ENCODE peak calls at places on chromosomes 6 and 20, in eight cellular contexts. N is colonic mucosa, X is uterus, Y is OCI-LY7, E is IMR-90, Q is Caco-2, O is left ventricle myocardium inferior, P is tibial artery. S is an unnamed sample.

GRCh38 chr6:159082039-159082815 is 37.4 kb upstream of the TAGAP start:
- DNase-seq in N (no peak), X (no peak), Y (no peak), E (no peak), Q (no peak), O (no peak), P (no peak), S (no peak)

GRCh38 chr6:42889815-42890214 is 10.4 kb downstream of the RPL7L1 start:
- DNase-seq in N (no peak), X (no peak), Y (peak; percentile 23), E (no peak), Q (no peak), O (no peak), P (no peak), S (no peak)

GRCh38 chr6:80388515-80388914 is 282.0 kb downstream of the BCKDHB start:
- DNase-seq in N (no peak), X (no peak), Y (no peak), E (no peak), Q (no peak), O (no peak), P (no peak), S (no peak)

GRCh38 chr6:35522660-35523658 is 10.3 kb upstream of the TULP1 start:
- DNase-seq in N (peak; percentile 76), X (peak; percentile 76), Y (peak; percentile 72), E (peak; percentile 50), Q (peak; percentile 71), O (peak; percentile 62), P (peak; percentile 61), S (peak; percentile 54)

GRCh38 chr6:117498159-117498558 is 15.7 kb downstream of the DCBLD1 start:
- DNase-seq in N (no peak), X (no peak), Y (no peak), E (peak; percentile 87), Q (no peak), O (no peak), P (no peak), S (no peak)

GRCh38 chr6:3318226-3318625 is 59.5 kb downstream of the PSMG4 start:
- DNase-seq in N (no peak), X (peak; percentile 3), Y (no peak), E (no peak), Q (no peak), O (no peak), P (no peak), S (no peak)

GRCh38 chr20:38635721-38636285 is 34.2 kb downstream of the ARHGAP40 start:
- DNase-seq in N (no peak), X (no peak), Y (peak; percentile 31), E (peak; percentile 32), Q (no peak), O (no peak), P (no peak), S (no peak)

GRCh38 chr20:50366270-50367103 is 143.7 kb upstream of the PTPN1 start:
- DNase-seq in N (peak; percentile 93), X (peak; percentile 61), Y (no peak), E (peak; percentile 75), Q (peak; percentile 93), O (no peak), P (peak; percentile 60), S (peak; percentile 62)

GRCh38 chr20:38216736-38217595 is 43.6 kb downstream of the KIAA1755 start:
- DNase-seq in N (no peak), X (no peak), Y (no peak), E (no peak), Q (no peak), O (no peak), P (no peak), S (no peak)

GRCh38 chr20:11117808-11118528 is 444.2 kb upstream of the JAG1 start:
- DNase-seq in N (no peak), X (no peak), Y (no peak), E (peak; percentile 93), Q (no peak), O (no peak), P (no peak), S (no peak)

GRCh38 chr20:32484221-32485125 is 100.7 kb downstream of the NOL4L start:
- DNase-seq in N (peak; percentile 71), X (peak; percentile 60), Y (peak; percentile 25), E (no peak), Q (peak; percentile 73), O (peak; percentile 36), P (peak; percentile 49), S (no peak)

GRCh38 chr6:38345586-38345985 is 294.1 kb downstream of the BTBD9 start:
- DNase-seq in N (no peak), X (no peak), Y (no peak), E (no peak), Q (no peak), O (no peak), P (no peak), S (no peak)

DNA sequence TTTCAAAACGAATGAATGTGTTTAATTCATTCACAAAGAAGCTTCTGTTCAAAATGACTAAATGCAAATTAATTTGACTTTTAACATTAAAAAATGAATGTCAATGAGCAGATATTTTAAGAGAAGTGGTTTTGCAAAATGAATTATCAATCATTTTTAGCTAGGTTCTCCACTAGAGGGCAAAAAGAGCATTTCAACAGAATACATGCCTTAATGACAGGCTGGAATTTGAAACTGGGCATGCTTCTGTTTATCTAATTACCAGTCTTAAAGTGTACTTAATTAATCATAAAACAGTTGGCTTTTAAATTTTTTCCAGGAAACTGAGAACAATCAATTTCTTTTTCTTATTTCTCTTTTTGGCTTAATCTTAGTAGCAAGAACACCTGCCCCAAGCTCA is 63.8 kb upstream of the TINAG start:
- DNase-seq in N (no peak), X (no peak), Y (peak; percentile 11), E (peak; percentile 24), Q (no peak), O (no peak), P (no peak), S (no peak)
- TF ChIP-seq CTCF in N (peak; percentile 37), X (no peak), Y (peak; percentile 75), E (peak; percentile 53), Q (peak; percentile 62), O (peak; percentile 56), P (peak; percentile 41), S (peak; percentile 60)

DNA sequence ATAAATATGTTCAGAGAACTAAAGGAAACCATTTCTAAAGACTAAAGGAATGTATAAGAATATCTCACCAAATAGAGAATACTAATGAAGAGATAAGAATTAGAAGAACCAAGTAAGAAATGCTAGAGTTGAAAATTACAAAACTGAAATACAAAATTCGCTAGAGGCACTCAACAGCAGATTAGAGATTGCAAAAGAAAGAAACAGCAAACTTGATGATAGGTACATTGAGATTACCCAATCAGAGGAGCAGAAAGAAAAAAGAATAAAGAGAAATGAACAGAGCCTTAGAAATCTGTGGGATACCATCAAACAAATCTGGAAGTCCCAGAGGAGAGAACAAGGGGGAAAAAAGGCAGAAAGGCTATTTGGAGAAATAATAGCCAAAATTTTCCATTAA is 6.3 kb upstream of the PDCD2 start:
- DNase-seq in N (no peak), X (no peak), Y (no peak), E (no peak), Q (no peak), O (no peak), P (no peak), S (no peak)
- H3K9me3 ChIP-seq in N (no peaks in the 10 kb centered on the region), X (no peaks in the 10 kb centered on the region), Y (peaks cover 20% of the 10 kb centered on the region), E (peaks cover 1% of the 10 kb centered on the region), Q (peaks cover 22% of the 10 kb centered on the region), O (peaks cover 16% of the 10 kb centered on the region), P (peaks cover 10% of the 10 kb centered on the region), S (no peaks in the 10 kb centered on the region)

DNA sequence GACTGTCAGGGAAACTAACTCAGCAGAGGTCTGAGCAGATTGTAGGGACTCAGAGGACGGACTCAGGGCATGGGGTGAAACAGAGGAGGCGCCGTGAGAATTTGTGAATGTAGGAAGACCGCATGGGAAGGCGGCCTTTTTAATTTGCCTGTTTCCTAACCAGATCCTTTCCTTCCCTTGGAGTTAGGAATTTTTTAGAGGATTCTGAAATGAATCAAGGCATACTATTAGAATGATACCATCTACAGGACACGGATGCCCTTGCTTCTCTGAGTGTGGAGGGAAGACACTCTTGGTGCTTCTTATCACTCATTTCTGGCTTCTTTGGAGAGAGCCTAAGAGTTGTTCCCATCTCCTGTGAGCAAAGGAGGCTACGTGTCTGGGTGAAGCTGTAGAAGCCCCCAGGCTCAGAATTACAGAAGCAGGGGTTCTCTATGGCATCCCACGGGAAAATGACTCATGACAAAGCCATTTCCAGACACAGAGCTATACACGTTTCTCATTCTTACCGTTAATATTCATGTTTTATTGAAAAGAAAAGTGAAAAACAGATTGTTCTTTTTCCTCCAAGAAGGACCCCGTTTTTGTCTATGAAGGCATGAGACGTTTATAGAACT is 148.5 kb downstream of the EDN3 start:
- DNase-seq in N (no peak), X (no peak), Y (no peak), E (no peak), Q (no peak), O (no peak), P (no peak), S (no peak)
- H3K36me3 ChIP-seq in N (no peaks in the 10 kb centered on the region), X (no peaks in the 10 kb centered on the region), Y (no peaks in the 10 kb centered on the region), E (no peaks in the 10 kb centered on the region), Q (no peaks in the 10 kb centered on the region), O (no peaks in the 10 kb centered on the region), P (no peaks in the 10 kb centered on the region), S (no peaks in the 10 kb centered on the region)

DNA sequence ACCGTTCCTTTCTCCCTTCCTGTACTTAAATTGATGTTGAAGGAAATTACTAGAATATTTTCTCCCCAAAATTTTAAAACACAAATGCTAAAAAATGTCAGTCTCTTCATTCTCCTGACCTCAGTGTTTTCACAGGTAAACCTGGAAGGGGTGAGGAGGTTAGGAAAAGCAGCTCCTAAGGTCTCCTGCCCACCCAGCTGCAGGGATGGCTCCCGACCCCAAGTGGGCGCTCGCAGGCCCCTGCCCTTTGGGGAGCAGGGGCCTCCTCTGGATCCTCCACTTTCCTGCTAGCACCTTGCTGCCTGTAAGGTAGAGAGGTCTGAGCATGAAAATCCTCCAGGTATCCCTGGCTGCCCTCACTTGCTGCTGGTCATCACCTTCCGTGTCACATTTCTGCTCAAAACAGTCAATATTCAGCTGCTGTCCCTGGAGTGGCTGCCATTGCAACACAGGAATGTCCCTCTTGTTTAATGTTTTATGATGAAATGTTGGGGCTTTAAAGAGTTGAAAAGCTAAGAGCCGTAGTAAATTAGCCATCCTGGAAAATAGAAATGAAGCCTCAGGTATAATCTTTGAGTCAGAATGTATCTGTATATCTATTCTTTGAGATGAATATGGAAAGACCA is 10.9 kb upstream of the HSP90AB1 start:
- DNase-seq in N (no peak), X (no peak), Y (no peak), E (no peak), Q (no peak), O (no peak), P (no peak), S (no peak)
- TF ChIP-seq CTCF in N (no peak), X (no peak), Y (no peak), E (no peak), Q (no peak), O (no peak), P (no peak), S (no peak)

GRCh38 chr6:19789100-19789805 is 47.9 kb upstream of the ID4 start:
- DNase-seq in N (no peak), X (no peak), Y (no peak), E (peak; percentile 26), Q (no peak), O (no peak), P (no peak), S (no peak)

DNA sequence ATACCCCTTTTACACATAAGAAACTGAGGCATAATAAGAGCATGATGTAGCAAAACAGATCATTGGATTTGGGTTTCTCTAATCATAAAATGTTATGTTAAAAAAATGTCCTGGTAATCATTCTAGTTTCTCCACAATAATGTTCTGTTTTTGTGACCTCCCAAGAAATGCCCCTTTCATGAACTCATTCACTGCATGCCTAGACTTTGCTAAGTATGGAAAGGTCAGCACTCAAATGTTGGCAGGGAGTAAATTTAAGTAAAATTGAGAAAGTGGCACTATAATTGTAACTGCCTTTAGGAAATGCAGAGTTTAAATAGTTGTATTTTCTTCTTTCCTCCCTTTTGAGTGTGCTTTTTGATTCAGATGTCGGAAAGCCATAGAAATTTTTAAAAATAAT is 48.5 kb upstream of the ID4 start:
- DNase-seq in N (no peak), X (no peak), Y (no peak), E (no peak), Q (no peak), O (no peak), P (no peak), S (no peak)
- H3K9me3 ChIP-seq in N (no peaks in the 10 kb centered on the region), X (no peaks in the 10 kb centered on the region), Y (no peaks in the 10 kb centered on the region), E (no peaks in the 10 kb centered on the region), Q (no peaks in the 10 kb centered on the region), O (no peaks in the 10 kb centered on the region), P (no peaks in the 10 kb centered on the region), S (no peaks in the 10 kb centered on the region)